ENCODE peak calls at places on chromosome 11, in nine cellular contexts. W is prostate gland, C is omental fat pad, G is astrocyte of the spinal cord, U is fibroblast of lung, V is glutamatergic neuron, L is lower leg skin, E is heart left ventricle, M is endothelial cell. I is an unnamed sample.

GRCh38 chr11:1639102-1639620 is 9.6 kb downstream of the KRTAP5-5 start:
- DNase-seq in W (no peak), C (no peak), G (no peak), U (no peak), V (no peak), L (no peak), E (peak; percentile 75), M (no peak), I (no peak)

GRCh38 chr11:114762437-114762836 is 84.1 kb downstream of the NXPE2 start:
- DNase-seq in W (peak; percentile 51), C (no peak), G (peak; percentile 62), U (peak; percentile 47), V (peak; percentile 80), L (peak; percentile 88), E (peak; percentile 64), M (peak; percentile 76), I (peak; percentile 78)

GRCh38 chr11:78265326-78265725 is 76.6 kb downstream of the USP35 start:
- DNase-seq in W (no peak), C (no peak), G (no peak), U (no peak), V (no peak), L (no peak), E (no peak), M (no peak), I (no peak)

GRCh38 chr11:120632579-120632978 is 121.0 kb downstream of the GRIK4 start:
- DNase-seq in W (no peak), C (no peak), G (no peak), U (no peak), V (no peak), L (no peak), E (no peak), M (no peak), I (no peak)

GRCh38 chr11:69654001-69654659 is 13.2 kb downstream of the CCND1 start:
- DNase-seq in W (peak; percentile 81), C (no peak), G (no peak), U (no peak), V (no peak), L (peak; percentile 84), E (peak; percentile 23), M (no peak), I (no peak)

GRCh38 chr11:132646890-132647289 is 885.4 kb downstream of the OPCML start:
- DNase-seq in W (no peak), C (no peak), G (no peak), U (no peak), V (no peak), L (no peak), E (no peak), M (no peak), I (no peak)

GRCh38 chr11:95459268-95460040 is 228.5 kb upstream of the SESN3 start:
- DNase-seq in W (peak; percentile 61), C (no peak), G (no peak), U (peak; percentile 33), V (no peak), L (no peak), E (no peak), M (no peak), I (no peak)

GRCh38 chr11:76604081-76604601 is 66.4 kb downstream of the LRRC32 start:
- DNase-seq in W (no peak), C (no peak), G (no peak), U (no peak), V (peak; percentile 71), L (peak; percentile 86), E (peak; percentile 21), M (no peak), I (no peak)

GRCh38 chr11:67282155-67282875 is 6.8 kb upstream of the ANKRD13D start:
- DNase-seq in W (no peak), C (no peak), G (no peak), U (no peak), V (peak; percentile 5), L (no peak), E (peak; percentile 20), M (no peak), I (no peak)

GRCh38 chr11:37721485-37721884 is 1123.4 kb upstream of the RAG2 start:
- DNase-seq in W (no peak), C (no peak), G (no peak), U (peak; percentile 60), V (no peak), L (no peak), E (no peak), M (no peak), I (no peak)

GRCh38 chr11:64306876-64307622 is 1.7 kb downstream of the ESRRA start:
- DNase-seq in W (no peak), C (no peak), G (no peak), U (no peak), V (no peak), L (no peak), E (no peak), M (no peak), I (no peak)

GRCh38 chr11:111452146-111452545 is 60.0 kb downstream of the BTG4 start:
- DNase-seq in W (no peak), C (no peak), G (no peak), U (peak; percentile 75), V (no peak), L (peak; percentile 83), E (no peak), M (no peak), I (no peak)

GRCh38 chr11:19460718-19461405 is 220.1 kb upstream of the E2F8 start:
- DNase-seq in W (no peak), C (peak; percentile 57), G (no peak), U (no peak), V (no peak), L (no peak), E (peak; percentile 44), M (no peak), I (no peak)

GRCh38 chr11:45724145-45724544 is 58.7 kb upstream of the CHST1 start:
- DNase-seq in W (no peak), C (no peak), G (no peak), U (no peak), V (no peak), L (peak; percentile 49), E (no peak), M (no peak), I (no peak)

GRCh38 chr11:9277176-9277575 is 12.0 kb upstream of the DENND5A start:
- DNase-seq in W (no peak), C (no peak), G (no peak), U (no peak), V (no peak), L (no peak), E (no peak), M (no peak), I (no peak)
- TF ChIP-seq CTCF in W (no peak), C (no peak), G (no peak), U (no peak), V (no peak), L (no peak), E (no peak), M (no peak), I (no peak)

DNA sequence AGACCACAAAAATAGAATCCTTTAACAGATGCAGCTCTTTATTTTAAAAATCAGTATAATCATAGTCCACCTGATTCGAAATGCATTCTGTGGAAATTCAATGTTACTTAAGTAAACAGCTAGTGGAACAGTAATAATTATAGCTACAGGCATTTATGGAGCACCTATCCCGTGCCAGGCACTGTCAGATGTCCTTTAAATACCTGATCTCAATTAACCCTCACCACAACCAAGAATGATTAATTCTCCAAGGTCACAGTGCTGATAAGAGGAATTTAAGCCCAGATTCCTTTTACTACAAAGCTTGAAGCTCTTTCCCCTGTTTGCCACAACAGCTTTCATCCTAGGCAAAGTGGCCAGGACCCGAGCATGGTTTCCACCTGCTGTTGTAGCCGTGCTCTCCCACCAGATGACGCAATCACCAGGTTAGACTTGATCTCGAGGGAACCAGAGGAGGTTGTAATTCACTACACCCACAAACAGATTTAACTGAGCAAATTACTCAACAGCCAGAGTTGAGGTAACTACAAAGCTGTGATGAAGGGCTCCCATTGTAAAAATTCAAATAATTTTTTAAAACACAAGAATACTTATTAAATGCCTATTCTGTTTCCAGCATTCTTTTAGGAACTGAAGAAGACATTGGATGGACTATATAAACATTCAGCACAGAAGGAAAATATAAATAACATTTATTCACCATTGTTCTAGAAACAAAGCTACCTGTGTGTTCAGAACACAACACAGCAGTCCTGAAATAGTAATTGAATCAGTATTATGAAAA is 10.3 kb downstream of the PRDM10 start:
- DNase-seq in W (peak; percentile 22), C (no peak), G (peak; percentile 18), U (peak; percentile 46), V (peak; percentile 37), L (peak; percentile 34), E (no peak), M (peak; percentile 31), I (peak; percentile 48)
- TF ChIP-seq CTCF in W (no peak), C (no peak), G (peak; percentile 36), U (no peak), V (no peak), L (no peak), E (peak; percentile 33), M (no peak), I (no peak)

GRCh38 chr11:13699041-13699440 is 30.6 kb downstream of the FAR1 start:
- DNase-seq in W (no peak), C (no peak), G (no peak), U (no peak), V (no peak), L (no peak), E (no peak), M (no peak), I (no peak)

GRCh38 chr11:13698147-13698546 is 29.7 kb downstream of the FAR1 start:
- DNase-seq in W (no peak), C (no peak), G (no peak), U (no peak), V (no peak), L (no peak), E (no peak), M (no peak), I (no peak)

GRCh38 chr11:13702071-13702470 is 33.6 kb downstream of the FAR1 start:
- DNase-seq in W (no peak), C (no peak), G (no peak), U (no peak), V (no peak), L (no peak), E (no peak), M (no peak), I (no peak)

GRCh38 chr11:13699870-13700269 is 31.4 kb downstream of the FAR1 start:
- DNase-seq in W (no peak), C (no peak), G (no peak), U (no peak), V (no peak), L (no peak), E (no peak), M (no peak), I (no peak)

DNA sequence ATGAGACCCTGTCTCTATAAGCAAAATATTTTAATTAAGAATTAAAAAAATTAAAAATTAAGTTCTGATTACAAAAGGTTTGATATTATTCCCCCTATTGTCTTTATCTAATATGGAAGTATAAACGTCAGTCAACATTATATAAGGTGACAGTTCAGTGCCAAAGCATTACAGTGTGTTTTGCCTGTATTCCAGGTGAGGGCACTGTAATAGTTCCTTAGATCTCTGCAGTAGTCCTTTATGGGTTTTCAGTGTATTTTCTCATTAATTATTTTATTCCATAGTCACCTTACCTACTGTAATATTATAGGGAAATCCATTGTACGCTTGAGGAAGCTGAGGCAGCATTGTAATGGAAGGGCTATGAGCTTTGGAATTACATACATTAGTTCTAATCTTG is 33.0 kb downstream of the FAR1 start:
- DNase-seq in W (no peak), C (no peak), G (no peak), U (no peak), V (no peak), L (no peak), E (no peak), M (no peak), I (no peak)
- TF ChIP-seq CTCF in W (no peak), C (no peak), G (no peak), U (no peak), V (no peak), L (no peak), E (no peak), M (no peak), I (no peak)

GRCh38 chr11:128494418-128495332 is 92.7 kb downstream of the ETS1 start:
- DNase-seq in W (no peak), C (no peak), G (no peak), U (no peak), V (no peak), L (no peak), E (no peak), M (no peak), I (no peak)
- TF ChIP-seq CTCF in W (no peak), C (no peak), G (no peak), U (no peak), V (no peak), L (no peak), E (no peak), M (no peak), I (no peak)

I was measured in mesothelial cell of epicardium.